ENCODE peak calls at places on chromosomes 13 and 19, in nine cellular contexts. Y is amniotic epithelial cell; F is activated T-cell treated with anti-CD3 and anti-CD28 coated beads, Interleukin-2, amount 50 U/mL, for 1 hour; X is skeletal muscle cell; I is stimulated activated CD4-positive, alpha-beta T cell treated with anti-CD3 and anti-CD28 coated beads, TNF-alpha, amount 100 ng/mL, for 24 hours; Z is stimulated activated CD8-positive, alpha-beta memory T cell treated with anti-CD3 and anti-CD28 coated beads, Interleukin-15, amount 100 ng/mL, for 1 hour; C is M059J; G is HTR-8/SVneo; L is KG1. Q is an unnamed sample.

GRCh38 chr13:100176781-100177389 is 88.0 kb downstream of the PCCA start:
- DNase-seq in Y (peak), F (no peak), X (peak), I (no peak), Z (no peak), C (peak), G (no peak), L (no peak), Q (peak)

GRCh38 chr19:21202865-21203494 is 61.1 kb downstream of the ZNF431 start:
- DNase-seq in Y (peak), F (no peak), X (no peak), I (peak), Z (peak), C (peak), G (peak), L (peak), Q (no peak)

GRCh38 chr19:55602104-55603001 is 2.3 kb downstream of the ZNF524 start:
- DNase-seq in Y (no peak), F (no peak), X (no peak), I (no peak), Z (no peak), C (no peak), G (no peak), L (no peak), Q (no peak)

GRCh38 chr19:46192990-46193650 is 36.4 kb upstream of the IGFL1 start:
- DNase-seq in Y (peak), F (no peak), X (peak), I (no peak), Z (no peak), C (peak), G (peak), L (no peak), Q (no peak)

GRCh38 chr13:83620535-83621220 is 261.6 kb downstream of the SLITRK1 start:
- DNase-seq in Y (peak), F (no peak), X (peak), I (no peak), Z (no peak), C (peak), G (peak), L (no peak), Q (peak)

GRCh38 chr13:80962173-80962572 is 621.2 kb upstream of the SPRY2 start:
- DNase-seq in Y (no peak), F (no peak), X (no peak), I (no peak), Z (no peak), C (no peak), G (no peak), L (no peak), Q (no peak)

GRCh38 chr13:37187611-37188010 is 82.1 kb upstream of the CSNK1A1L start:
- DNase-seq in Y (no peak), F (no peak), X (no peak), I (no peak), Z (no peak), C (peak), G (no peak), L (no peak), Q (no peak)

GRCh38 chr19:13985771-13986347 is 20.3 kb downstream of the RFX1 start:
- DNase-seq in Y (no peak), F (no peak), X (no peak), I (no peak), Z (no peak), C (no peak), G (no peak), L (no peak), Q (no peak)

GRCh38 chr13:110685305-110685704 is 20.6 kb downstream of the CARS2 start:
- DNase-seq in Y (peak), F (no peak), X (peak), I (no peak), Z (no peak), C (no peak), G (peak), L (no peak), Q (no peak)

GRCh38 chr19:33461256-33462111 is 60.1 kb downstream of the PEPD start:
- DNase-seq in Y (no peak), F (no peak), X (no peak), I (no peak), Z (no peak), C (no peak), G (no peak), L (no peak), Q (no peak)

GRCh38 chr13:84455143-84455905 is 573.0 kb upstream of the SLITRK1 start:
- DNase-seq in Y (no peak), F (no peak), X (no peak), I (no peak), Z (no peak), C (no peak), G (no peak), L (no peak), Q (no peak)

GRCh38 chr19:1622007-1622406 is 16.7 kb upstream of the UQCR11 start:
- DNase-seq in Y (no peak), F (no peak), X (no peak), I (no peak), Z (no peak), C (no peak), G (no peak), L (no peak), Q (no peak)

GRCh38 chr19:44890366-44891015 is 563 bp upstream of the TOMM40 start:
- DNase-seq in Y (peak), F (peak), X (peak), I (peak), Z (no peak), C (peak), G (peak), L (peak), Q (peak)

GRCh38 chr19:58317481-58318072 is 9.2 kb upstream of the ZSCAN22 start:
- DNase-seq in Y (peak), F (no peak), X (no peak), I (no peak), Z (no peak), C (peak), G (no peak), L (no peak), Q (no peak)

GRCh38 chr19:46786236-46787039 is 2.0 kb downstream of the SLC1A5 start:
- DNase-seq in Y (peak), F (peak), X (peak), I (peak), Z (peak), C (peak), G (peak), L (peak), Q (peak)

GRCh38 chr19:31317542-31317941 is 31.7 kb downstream of the TSHZ3 start:
- DNase-seq in Y (no peak), F (no peak), X (no peak), I (no peak), Z (no peak), C (no peak), G (no peak), L (no peak), Q (no peak)

GRCh38 chr13:29571876-29572570 is 23.5 kb downstream of the SLC7A1 start:
- DNase-seq in Y (no peak), F (no peak), X (no peak), I (no peak), Z (no peak), C (no peak), G (no peak), L (no peak), Q (no peak)

GRCh38 chr13:60267498-60268202 is 103.9 kb upstream of the DIAPH3 start:
- DNase-seq in Y (peak), F (peak), X (no peak), I (no peak), Z (no peak), C (no peak), G (no peak), L (peak), Q (no peak)

GRCh38 chr13:36746051-36746450 is 72.2 kb downstream of the SERTM1 start:
- DNase-seq in Y (peak), F (no peak), X (no peak), I (no peak), Z (no peak), C (no peak), G (no peak), L (no peak), Q (no peak)

GRCh38 chr19:34960940-34961679 is 2.9 kb downstream of the ZNF792 start:
- DNase-seq in Y (no peak), F (no peak), X (no peak), I (no peak), Z (no peak), C (peak), G (no peak), L (no peak), Q (no peak)

GRCh38 chr13:62209539-62209938 is 793.9 kb upstream of the PCDH20 start:
- DNase-seq in Y (no peak), F (no peak), X (no peak), I (no peak), Z (no peak), C (no peak), G (no peak), L (no peak), Q (no peak)